ENCODE peak calls at places on chromosomes 13 and 19, in nine cellular contexts. A is A172; Z is GM12865; U is fibroblast of mammary gland; N is fibroblast of lung; V is cardiac fibroblast; L is activated T-cell treated with anti-CD3 and anti-CD28 coated beads, Interleukin-2, amount 50 U/mL, for 72 hours; M is activated naive CD8-positive, alpha-beta T cell treated with anti-CD3 and anti-CD28 coated beads, Interleukin-2, amount 50 U/mL, for 16 hours; K is epithelial cell of esophagus. W is an unnamed sample.
A peak's percentile ranks its signal among the peaks of the same experiment; 100 is the strongest.

GRCh38 chr13:103517066-103517767 is 451.0 kb upstream of the SLC10A2 start:
- DNase-seq in A (no peak), Z (no peak), U (no peak), N (no peak), V (no peak), L (no peak), M (no peak), K (no peak), W (no peak)

GRCh38 chr13:113135281-113135760 is 12.7 kb downstream of the F10 start:
- DNase-seq in A (no peak), Z (no peak), U (no peak), N (no peak), V (no peak), L (no peak), M (no peak), K (no peak), W (no peak)

GRCh38 chr13:113815151-113816058 is 48.5 kb downstream of the GAS6 start:
- DNase-seq in A (no peak), Z (peak; percentile 66), U (no peak), N (no peak), V (no peak), L (peak; percentile 53), M (no peak), K (no peak), W (no peak)

GRCh38 chr13:111568290-111568689 is 247.8 kb downstream of the TEX29 start:
- DNase-seq in A (no peak), Z (no peak), U (no peak), N (no peak), V (no peak), L (no peak), M (no peak), K (no peak), W (no peak)

GRCh38 chr13:98651716-98652115 is 74.8 kb upstream of the STK24 start:
- DNase-seq in A (no peak), Z (no peak), U (no peak), N (no peak), V (no peak), L (no peak), M (no peak), K (no peak), W (no peak)

GRCh38 chr19:15614507-15615379 is at the start of gene CYP4F8:
- DNase-seq in A (peak; percentile 12), Z (no peak), U (no peak), N (no peak), V (no peak), L (no peak), M (no peak), K (no peak), W (no peak)

GRCh38 chr13:23681253-23681652 is 111.0 kb downstream of the TNFRSF19 start:
- DNase-seq in A (no peak), Z (no peak), U (peak; percentile 71), N (peak; percentile 58), V (peak; percentile 73), L (no peak), M (no peak), K (peak; percentile 29), W (no peak)

GRCh38 chr13:41492432-41493267 is 35.3 kb downstream of the RGCC start:
- DNase-seq in A (no peak), Z (peak; percentile 61), U (no peak), N (no peak), V (no peak), L (no peak), M (no peak), K (no peak), W (no peak)

GRCh38 chr13:87671824-87672603 is 843 bp downstream of the SLITRK5 start:
- DNase-seq in A (peak; percentile 1), Z (no peak), U (no peak), N (no peak), V (no peak), L (no peak), M (no peak), K (no peak), W (no peak)

GRCh38 chr13:76522083-76522755 is 364.0 kb downstream of the KCTD12 start:
- DNase-seq in A (no peak), Z (no peak), U (peak; percentile 35), N (peak; percentile 32), V (no peak), L (no peak), M (no peak), K (peak; percentile 67), W (no peak)

GRCh38 chr19:32630338-32630737 is 44.6 kb downstream of the ANKRD27 start:
- DNase-seq in A (no peak), Z (no peak), U (no peak), N (no peak), V (no peak), L (no peak), M (no peak), K (no peak), W (no peak)

GRCh38 chr13:61414686-61415664 is 674 bp downstream of the PCDH20 start:
- DNase-seq in A (peak; percentile 6), Z (no peak), U (no peak), N (peak; percentile 56), V (peak; percentile 2), L (no peak), M (no peak), K (peak; percentile 71), W (no peak)

GRCh38 chr19:48102870-48103751 is 7.5 kb downstream of the PLA2G4C start:
- DNase-seq in A (peak; percentile 21), Z (peak; percentile 53), U (peak; percentile 59), N (peak; percentile 68), V (peak; percentile 74), L (peak; percentile 53), M (no peak), K (peak; percentile 74), W (no peak)

GRCh38 chr13:111859361-111860105 is 207.4 kb upstream of the SOX1 start:
- DNase-seq in A (no peak), Z (no peak), U (no peak), N (no peak), V (no peak), L (no peak), M (no peak), K (no peak), W (no peak)

GRCh38 chr19:34274827-34275625 is 20.7 kb downstream of the GARRE1 start:
- DNase-seq in A (peak; percentile 63), Z (no peak), U (peak; percentile 75), N (peak; percentile 97), V (peak; percentile 91), L (no peak), M (no peak), K (no peak), W (no peak)

GRCh38 chr13:56622840-56623239 is 517.9 kb upstream of the PRR20A start:
- DNase-seq in A (no peak), Z (no peak), U (no peak), N (no peak), V (no peak), L (no peak), M (no peak), K (no peak), W (no peak)

GRCh38 chr19:3366104-3366760 is at the start of gene NFIC:
- DNase-seq in A (peak; percentile 81), Z (peak; percentile 72), U (peak; percentile 84), N (peak; percentile 84), V (peak; percentile 83), L (peak; percentile 56), M (no peak), K (peak; percentile 76), W (peak; percentile 68)

GRCh38 chr19:48158210-48158790 is 11.8 kb downstream of the LIG1 start:
- DNase-seq in A (no peak), Z (no peak), U (no peak), N (no peak), V (no peak), L (no peak), M (no peak), K (no peak), W (no peak)

GRCh38 chr13:77026255-77026782 is 640 bp downstream of the FBXL3 start:
- DNase-seq in A (peak; percentile 54), Z (peak; percentile 83), U (peak; percentile 69), N (peak; percentile 56), V (peak; percentile 72), L (peak; percentile 79), M (peak; percentile 6), K (peak; percentile 89), W (peak; percentile 58)

W was measured in hippocampal formation.